ENCODE peak calls at places on chromosomes 2 and 18, in six cellular contexts. B, L, T, X, A and R are unnamed samples.

GRCh38 chr2:178473931-178474330 is 4.5 kb downstream of the FKBP7 start:
- DNase-seq in B (no peak), L (no peak), T (no peak), X (peak; percentile 43), A (no peak), R (no peak)

GRCh38 chr2:85287721-85288120 is 40.1 kb downstream of the TGOLN2 start:
- DNase-seq in B (no peak), L (no peak), T (no peak), X (no peak), A (no peak), R (no peak)

GRCh38 chr2:218368621-218369153 is 12.0 kb downstream of the CATIP start:
- DNase-seq in B (no peak), L (no peak), T (no peak), X (no peak), A (no peak), R (peak; percentile 18)

GRCh38 chr2:37458133-37458532 is 113.7 kb downstream of the QPCT start:
- DNase-seq in B (no peak), L (no peak), T (no peak), X (no peak), A (no peak), R (no peak)

GRCh38 chr2:204175552-204176271 is 239.1 kb downstream of the ICOS start:
- DNase-seq in B (no peak), L (no peak), T (no peak), X (no peak), A (no peak), R (no peak)

GRCh38 chr2:36748166-36748565 is 51.7 kb downstream of the VIT start:
- DNase-seq in B (no peak), L (no peak), T (no peak), X (peak; percentile 3), A (no peak), R (no peak)

GRCh38 chr2:216073773-216074172 is 7.8 kb downstream of the PECR start:
- DNase-seq in B (no peak), L (no peak), T (no peak), X (no peak), A (no peak), R (no peak)

GRCh38 chr2:237923507-237924163 is 43.2 kb upstream of the UBE2F start:
- DNase-seq in B (peak; percentile 63), L (peak; percentile 74), T (peak; percentile 44), X (peak; percentile 59), A (peak; percentile 43), R (no peak)

GRCh38 chr2:36587091-36587490 is 10.9 kb downstream of the FEZ2 start:
- DNase-seq in B (no peak), L (no peak), T (no peak), X (no peak), A (no peak), R (no peak)

GRCh38 chr2:61471905-61472805 is 1.3 kb upstream of the USP34 start:
- DNase-seq in B (no peak), L (peak; percentile 59), T (no peak), X (peak; percentile 11), A (peak; percentile 56), R (no peak)

GRCh38 chr2:10467401-10467800 is 19.3 kb upstream of the ODC1 start:
- DNase-seq in B (no peak), L (no peak), T (no peak), X (no peak), A (no peak), R (no peak)

GRCh38 chr2:28449489-28450395 is 46.1 kb upstream of the PLB1 start:
- DNase-seq in B (peak; percentile 73), L (no peak), T (no peak), X (peak; percentile 41), A (no peak), R (no peak)

GRCh38 chr2:237242091-237242536 is 156.4 kb downstream of the COPS8 start:
- DNase-seq in B (no peak), L (no peak), T (no peak), X (no peak), A (no peak), R (no peak)

GRCh38 chr18:13597068-13597467 is 129.3 kb downstream of the FAM210A start:
- DNase-seq in B (no peak), L (peak; percentile 36), T (no peak), X (peak; percentile 1), A (no peak), R (no peak)

GRCh38 chr2:65620524-65620923 is 188.1 kb upstream of the SPRED2 start:
- DNase-seq in B (no peak), L (no peak), T (no peak), X (no peak), A (no peak), R (no peak)

GRCh38 chr2:43136011-43136799 is 90.2 kb downstream of the ZFP36L2 start:
- DNase-seq in B (no peak), L (peak; percentile 60), T (no peak), X (no peak), A (no peak), R (no peak)

GRCh38 chr2:187527262-187527661 is 27.0 kb downstream of the TFPI start:
- DNase-seq in B (no peak), L (no peak), T (no peak), X (peak; percentile 94), A (no peak), R (no peak)

GRCh38 chr2:14907014-14907612 is 274.6 kb downstream of the LRATD1 start:
- DNase-seq in B (no peak), L (peak; percentile 5), T (no peak), X (no peak), A (peak; percentile 29), R (no peak)

GRCh38 chr18:79272916-79273315 is 122.8 kb upstream of the NFATC1 start:
- DNase-seq in B (no peak), L (no peak), T (no peak), X (no peak), A (no peak), R (no peak)

GRCh38 chr2:158459161-158460003 is 2.6 kb downstream of the PKP4 start:
- DNase-seq in B (no peak), L (no peak), T (no peak), X (peak; percentile 11), A (peak; percentile 33), R (no peak)

GRCh38 chr18:7273301-7273911 is 42.5 kb downstream of the LRRC30 start:
- DNase-seq in B (no peak), L (no peak), T (peak; percentile 2), X (peak; percentile 93), A (no peak), R (no peak)

GRCh38 chr2:85413592-85414421 is 3.6 kb upstream of the CAPG start:
- DNase-seq in B (no peak), L (no peak), T (peak; percentile 27), X (peak; percentile 53), A (peak; percentile 58), R (no peak)

GRCh38 chr18:12076424-12077140 is 17.1 kb upstream of the ANKRD62 start:
- DNase-seq in B (no peak), L (no peak), T (no peak), X (peak; percentile 29), A (peak; percentile 25), R (no peak)

GRCh38 chr2:42960835-42961165 is 168.4 kb upstream of the HAAO start:
- DNase-seq in B (no peak), L (no peak), T (no peak), X (no peak), A (no peak), R (no peak)

GRCh38 chr2:120899373-120899772 is 163.7 kb downstream of the GLI2 start:
- DNase-seq in B (no peak), L (no peak), T (no peak), X (no peak), A (no peak), R (no peak)